ENCODE peak calls at places on chromosomes 12 and 14, in five cellular contexts. S is left lung, T is mesothelial cell of epicardium, B is NCI-H1417, M is glutamatergic neuron. L is an unnamed sample.

GRCh38 chr14:70380834-70381233 is 21.4 kb upstream of the COX16 start:
- DNase-seq in S (no peak), T (no peak), B (no peak), M (no peak), L (no peak)

GRCh38 chr12:65961731-65962130 is 137.4 kb downstream of the HMGA2 start:
- DNase-seq in S (no peak), T (no peak), B (no peak), M (no peak), L (no peak)

GRCh38 chr14:102504302-102504950 is 5.2 kb downstream of the ANKRD9 start:
- DNase-seq in S (no peak), T (no peak), B (no peak), M (no peak), L (no peak)

GRCh38 chr14:23405516-23406025 is 2.5 kb downstream of the MYH6 start:
- DNase-seq in S (no peak), T (no peak), B (no peak), M (no peak), L (no peak)

GRCh38 chr14:81449114-81449513 is 49.0 kb upstream of the STON2 start:
- DNase-seq in S (no peak), T (no peak), B (peak), M (no peak), L (no peak)

GRCh38 chr12:11896530-11896929 is 174.2 kb upstream of the BCL2L14 start:
- DNase-seq in S (no peak), T (no peak), B (peak), M (no peak), L (no peak)

GRCh38 chr12:15563683-15564082 is 225.5 kb downstream of the EPS8 start:
- DNase-seq in S (no peak), T (no peak), B (no peak), M (no peak), L (no peak)

GRCh38 chr12:27177716-27178115 is 66.4 kb upstream of the STK38L start:
- DNase-seq in S (no peak), T (no peak), B (no peak), M (no peak), L (no peak)

GRCh38 chr14:95291859-95292542 is 27.7 kb downstream of the CLMN start:
- DNase-seq in S (no peak), T (no peak), B (peak), M (no peak), L (no peak)

GRCh38 chr12:111570090-111570961 is 28.8 kb downstream of the ATXN2 start:
- DNase-seq in S (no peak), T (no peak), B (no peak), M (no peak), L (no peak)

GRCh38 chr12:28292699-28293098 is 102.4 kb downstream of the CCDC91 start:
- DNase-seq in S (no peak), T (no peak), B (no peak), M (no peak), L (no peak)

GRCh38 chr14:71300474-71301359 is 393.5 kb downstream of the PCNX1 start:
- DNase-seq in S (no peak), T (no peak), B (no peak), M (no peak), L (no peak)

GRCh38 chr12:12008232-12008850 is 62.4 kb upstream of the BCL2L14 start:
- DNase-seq in S (no peak), T (no peak), B (no peak), M (peak), L (no peak)

GRCh38 chr12:15774819-15775218 is 14.4 kb downstream of the EPS8 start:
- DNase-seq in S (no peak), T (no peak), B (no peak), M (no peak), L (no peak)

GRCh38 chr14:68939893-68940613 is 39.0 kb downstream of the ACTN1 start:
- DNase-seq in S (no peak), T (no peak), B (no peak), M (peak), L (peak)

GRCh38 chr12:48004039-48004940 is at the start of gene COL2A1:
- DNase-seq in S (no peak), T (peak), B (peak), M (peak), L (no peak)

GRCh38 chr14:81366259-81366658 is 33.9 kb downstream of the STON2 start:
- DNase-seq in S (no peak), T (no peak), B (no peak), M (peak), L (peak)

GRCh38 chr12:53743277-53744129 is 8.3 kb downstream of the CISTR start:
- DNase-seq in S (peak), T (peak), B (peak), M (peak), L (peak)

GRCh38 chr14:25111061-25111601 is 61.2 kb upstream of the STXBP6 start:
- DNase-seq in S (no peak), T (no peak), B (no peak), M (no peak), L (no peak)

L was measured in WERI-Rb-1.